ENCODE peak calls at places on chromosomes 3 and 15, in nine cellular contexts. R, Z, K, V, P, F, I, G and S are unnamed samples.

GRCh38 chr3:42526616-42527367 is 24.3 kb downstream of the VIPR1 start:
- DNase-seq in V (no peak), F (no peak), I (no peak), K (no peak), P (no peak), G (no peak), Z (peak), R (no peak), S (no peak)

GRCh38 chr15:69637818-69638217 is 185.2 kb downstream of the RPLP1 start:
- DNase-seq in P (peak), F (no peak), V (no peak), R (no peak), G (no peak), Z (no peak), K (peak), I (no peak), S (no peak)

GRCh38 chr15:67165653-67166260 is 88.7 kb downstream of the AAGAB start:
- DNase-seq in G (no peak), F (no peak), Z (no peak), K (no peak), P (no peak), R (no peak), V (no peak), I (peak), S (no peak)

GRCh38 chr3:72310028-72310987 is 525.4 kb upstream of the PROK2 start:
- DNase-seq in R (peak), P (no peak), F (peak), Z (no peak), V (peak), K (no peak), I (no peak), G (no peak), S (no peak)

GRCh38 chr3:189099031-189099471 is 72.7 kb upstream of the TPRG1 start:
- DNase-seq in I (no peak), R (no peak), Z (no peak), K (no peak), F (no peak), V (no peak), P (peak), G (no peak), S (no peak)

GRCh38 chr3:64215559-64215958 is 9.7 kb downstream of the PRICKLE2 start:
- DNase-seq in G (no peak), K (no peak), F (no peak), P (no peak), Z (no peak), I (no peak), V (no peak), R (no peak), S (no peak)

GRCh38 chr3:11544413-11545181 is 99.1 kb downstream of the VGLL4 start:
- DNase-seq in Z (no peak), K (no peak), V (no peak), G (no peak), F (no peak), P (no peak), R (no peak), I (no peak), S (peak)

GRCh38 chr15:64883097-64883581 is 28.6 kb upstream of the ANKDD1A start:
- DNase-seq in P (no peak), R (no peak), F (no peak), Z (no peak), K (peak), G (no peak), V (no peak), I (no peak), S (no peak)

GRCh38 chr3:183085634-183086390 is 13.5 kb downstream of the MCCC1 start:
- DNase-seq in G (no peak), Z (no peak), I (no peak), V (peak), R (no peak), K (no peak), P (no peak), F (peak), S (no peak)

GRCh38 chr3:2921903-2922302 is 188.3 kb downstream of the IL5RA start:
- DNase-seq in R (peak), P (no peak), K (no peak), V (peak), Z (no peak), I (no peak), F (no peak), G (no peak), S (no peak)

GRCh38 chr3:5972586-5972985 is 785.1 kb downstream of the EDEM1 start:
- DNase-seq in I (no peak), G (no peak), R (peak), V (no peak), P (no peak), Z (no peak), F (no peak), K (no peak), S (no peak)

GRCh38 chr3:20648921-20649381 is 462.9 kb upstream of the SGO1 start:
- DNase-seq in R (no peak), V (no peak), K (no peak), G (no peak), I (no peak), Z (no peak), F (no peak), P (no peak), S (no peak)

GRCh38 chr3:114093001-114093350 is 36.4 kb downstream of the QTRT2 start:
- DNase-seq in G (no peak), Z (no peak), V (no peak), K (no peak), R (no peak), P (no peak), F (no peak), I (no peak), S (no peak)

GRCh38 chr3:195011231-195011834 is 259.6 kb downstream of the XXYLT1 start:
- DNase-seq in K (no peak), Z (no peak), F (no peak), P (no peak), I (no peak), V (no peak), R (no peak), G (no peak), S (peak)

GRCh38 chr15:67685008-67685599 is 140.2 kb upstream of the SKOR1 start:
- DNase-seq in R (no peak), G (no peak), F (peak), Z (no peak), V (peak), I (no peak), P (no peak), K (no peak), S (no peak)

GRCh38 chr3:46059432-46059831 is 32.1 kb upstream of the XCR1 start:
- DNase-seq in K (no peak), I (peak), F (no peak), R (no peak), Z (no peak), G (no peak), V (no peak), P (no peak), S (no peak)

GRCh38 chr15:73856458-73857192 is 16.7 kb upstream of the TBC1D21 start:
- DNase-seq in F (peak), P (no peak), Z (no peak), V (peak), K (no peak), R (no peak), G (no peak), I (no peak), S (peak)

GRCh38 chr3:81760924-81761903 is at the start of gene GBE1:
- DNase-seq in F (peak), K (peak), R (peak), P (peak), Z (peak), V (peak), G (peak), I (peak), S (peak)

GRCh38 chr3:196624008-196624790 is 15.3 kb upstream of the NRROS start:
- DNase-seq in P (no peak), K (no peak), G (no peak), I (no peak), F (no peak), R (no peak), Z (no peak), V (no peak), S (no peak)

GRCh38 chr3:160049570-160049969 is 60.9 kb downstream of the IL12A start:
- DNase-seq in K (no peak), Z (no peak), R (no peak), F (no peak), V (no peak), P (no peak), I (no peak), G (no peak), S (no peak)

GRCh38 chr3:134754768-134755559 is 40.1 kb upstream of the EPHB1 start:
- DNase-seq in P (peak), K (peak), V (peak), G (no peak), I (no peak), F (peak), Z (no peak), R (no peak), S (no peak)

GRCh38 chr15:94834494-94834893 is 603.1 kb downstream of the MCTP2 start:
- DNase-seq in F (no peak), I (no peak), V (no peak), K (no peak), P (no peak), Z (no peak), R (no peak), G (no peak), S (no peak)